ENCODE peak calls at places on chromosomes 12 and 14, in nine cellular contexts. One of them, this sample, is unnamed.

GRCh38 chr12:54042970-54043744 is 10.3 kb downstream of the HOXC5 start:
- DNase-seq in IMR-90: no peak
- DNase-seq in H1: no peak
- DNase-seq in kidney: no peak
- DNase-seq in cardiac muscle cell: no peak
- DNase-seq in pancreas: no peak
- DNase-seq in body of pancreas: no peak
- DNase-seq in breast epithelium: no peak
- DNase-seq in adrenal gland: no peak
- DNase-seq in this sample: no peak

GRCh38 chr14:96064866-96065265 is 25.7 kb downstream of the C14orf132 start:
- DNase-seq in breast epithelium: no peak
- DNase-seq in H1: no peak
- DNase-seq in adrenal gland: no peak
- DNase-seq in kidney: no peak
- DNase-seq in pancreas: no peak
- DNase-seq in IMR-90: no peak
- DNase-seq in body of pancreas: no peak
- DNase-seq in cardiac muscle cell: no peak
- DNase-seq in this sample: no peak

GRCh38 chr14:69982220-69982795 is 103.1 kb downstream of the SMOC1 start:
- DNase-seq in IMR-90: no peak
- DNase-seq in adrenal gland: peak; percentile 35
- DNase-seq in H1: no peak
- DNase-seq in breast epithelium: peak; percentile 57
- DNase-seq in kidney: no peak
- DNase-seq in cardiac muscle cell: no peak
- DNase-seq in body of pancreas: no peak
- DNase-seq in pancreas: no peak
- DNase-seq in this sample: no peak

GRCh38 chr14:80491131-80491530 is 279.8 kb upstream of the DIO2 start:
- DNase-seq in body of pancreas: no peak
- DNase-seq in breast epithelium: no peak
- DNase-seq in kidney: no peak
- DNase-seq in cardiac muscle cell: no peak
- DNase-seq in adrenal gland: no peak
- DNase-seq in pancreas: no peak
- DNase-seq in IMR-90: peak; percentile 65
- DNase-seq in H1: peak; percentile 2
- DNase-seq in this sample: no peak

GRCh38 chr12:129629901-129630300 is 273.9 kb downstream of the TMEM132D start:
- DNase-seq in pancreas: no peak
- DNase-seq in IMR-90: no peak
- DNase-seq in H1: no peak
- DNase-seq in breast epithelium: no peak
- DNase-seq in kidney: no peak
- DNase-seq in adrenal gland: no peak
- DNase-seq in cardiac muscle cell: no peak
- DNase-seq in body of pancreas: no peak
- DNase-seq in this sample: no peak

GRCh38 chr12:110934093-110934852 is 13.9 kb upstream of the MYL2 start:
- DNase-seq in cardiac muscle cell: no peak
- DNase-seq in body of pancreas: no peak
- DNase-seq in breast epithelium: peak; percentile 51
- DNase-seq in H1: no peak
- DNase-seq in IMR-90: no peak
- DNase-seq in adrenal gland: peak; percentile 67
- DNase-seq in kidney: no peak
- DNase-seq in pancreas: no peak
- DNase-seq in this sample: no peak

GRCh38 chr12:122820838-122821271 is 14.4 kb upstream of the HIP1R start:
- DNase-seq in pancreas: no peak
- DNase-seq in H1: no peak
- DNase-seq in cardiac muscle cell: no peak
- DNase-seq in breast epithelium: no peak
- DNase-seq in body of pancreas: no peak
- DNase-seq in adrenal gland: no peak
- DNase-seq in kidney: no peak
- DNase-seq in IMR-90: no peak
- DNase-seq in this sample: no peak

GRCh38 chr14:89757313-89757939 is 197.1 kb downstream of the EFCAB11 start:
- DNase-seq in H1: no peak
- DNase-seq in cardiac muscle cell: no peak
- DNase-seq in kidney: no peak
- DNase-seq in IMR-90: no peak
- DNase-seq in adrenal gland: no peak
- DNase-seq in breast epithelium: no peak
- DNase-seq in pancreas: no peak
- DNase-seq in body of pancreas: no peak
- DNase-seq in this sample: no peak

GRCh38 chr12:3534511-3534910 is 43.5 kb downstream of the PRMT8 start:
- DNase-seq in cardiac muscle cell: no peak
- DNase-seq in breast epithelium: no peak
- DNase-seq in adrenal gland: no peak
- DNase-seq in IMR-90: no peak
- DNase-seq in body of pancreas: no peak
- DNase-seq in H1: no peak
- DNase-seq in pancreas: no peak
- DNase-seq in kidney: no peak
- DNase-seq in this sample: no peak

GRCh38 chr14:100156776-100157175 is 2.7 kb downstream of the DEGS2 start:
- DNase-seq in cardiac muscle cell: no peak
- DNase-seq in IMR-90: no peak
- DNase-seq in breast epithelium: no peak
- DNase-seq in body of pancreas: no peak
- DNase-seq in pancreas: no peak
- DNase-seq in H1: no peak
- DNase-seq in kidney: peak; percentile 70
- DNase-seq in adrenal gland: no peak
- DNase-seq in this sample: no peak

GRCh38 chr12:4824415-4824814 is 85.3 kb upstream of the KCNA1 start:
- DNase-seq in body of pancreas: no peak
- DNase-seq in IMR-90: peak; percentile 74
- DNase-seq in adrenal gland: no peak
- DNase-seq in breast epithelium: no peak
- DNase-seq in cardiac muscle cell: no peak
- DNase-seq in pancreas: no peak
- DNase-seq in kidney: no peak
- DNase-seq in H1: no peak
- DNase-seq in this sample: no peak

GRCh38 chr12:15550778-15551177 is 228.5 kb downstream of the PTPRO start:
- DNase-seq in IMR-90: no peak
- DNase-seq in kidney: no peak
- DNase-seq in breast epithelium: no peak
- DNase-seq in pancreas: no peak
- DNase-seq in cardiac muscle cell: no peak
- DNase-seq in adrenal gland: no peak
- DNase-seq in H1: no peak
- DNase-seq in body of pancreas: no peak
- DNase-seq in this sample: no peak

GRCh38 chr12:50922820-50923219 is 29.5 kb upstream of the HIGD1C start:
- DNase-seq in IMR-90: peak; percentile 13
- DNase-seq in adrenal gland: no peak
- DNase-seq in breast epithelium: no peak
- DNase-seq in kidney: no peak
- DNase-seq in H1: no peak
- DNase-seq in pancreas: no peak
- DNase-seq in cardiac muscle cell: no peak
- DNase-seq in body of pancreas: no peak
- DNase-seq in this sample: no peak

DNA sequence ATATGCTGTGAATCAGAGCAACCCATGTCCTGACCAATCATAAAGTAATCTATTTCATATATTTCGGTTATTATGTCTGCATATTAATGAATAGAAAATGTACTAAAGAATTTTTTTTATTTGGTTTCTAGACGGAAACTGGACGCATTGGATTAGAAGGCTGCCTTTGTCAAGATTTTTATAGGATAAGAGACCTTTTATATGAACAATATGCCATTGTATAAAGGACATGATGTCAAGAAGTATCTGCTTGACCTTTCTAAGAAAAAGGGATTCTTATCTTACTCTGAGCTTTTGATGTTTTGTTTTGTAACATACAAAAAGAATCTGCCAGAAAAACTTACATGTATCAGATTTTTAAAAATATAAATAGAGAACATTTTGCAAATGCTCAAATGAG is 39.8 kb downstream of the CPSF2 start:
- DNase-seq in H1: no peak
- DNase-seq in breast epithelium: no peak
- DNase-seq in kidney: no peak
- DNase-seq in pancreas: no peak
- DNase-seq in body of pancreas: no peak
- DNase-seq in adrenal gland: no peak
- DNase-seq in cardiac muscle cell: no peak
- DNase-seq in IMR-90: no peak
- DNase-seq in this sample: no peak
- H3K36me3 ChIP-seq in H1: peaks cover 18% of the 10 kb centered on the region
- H3K36me3 ChIP-seq in breast epithelium: peaks cover 9% of the 10 kb centered on the region
- H3K36me3 ChIP-seq in kidney: peaks cover 24% of the 10 kb centered on the region
- H3K36me3 ChIP-seq in pancreas: peaks cover 67% of the 10 kb centered on the region
- H3K36me3 ChIP-seq in body of pancreas: peaks cover 8% of the 10 kb centered on the region
- H3K36me3 ChIP-seq in adrenal gland: no peaks in the 10 kb centered on the region
- H3K36me3 ChIP-seq in cardiac muscle cell: peaks cover 67% of the 10 kb centered on the region
- H3K36me3 ChIP-seq in IMR-90: peaks cover 30% of the 10 kb centered on the region
- H3K36me3 ChIP-seq in this sample: peaks cover 28% of the 10 kb centered on the region

DNA sequence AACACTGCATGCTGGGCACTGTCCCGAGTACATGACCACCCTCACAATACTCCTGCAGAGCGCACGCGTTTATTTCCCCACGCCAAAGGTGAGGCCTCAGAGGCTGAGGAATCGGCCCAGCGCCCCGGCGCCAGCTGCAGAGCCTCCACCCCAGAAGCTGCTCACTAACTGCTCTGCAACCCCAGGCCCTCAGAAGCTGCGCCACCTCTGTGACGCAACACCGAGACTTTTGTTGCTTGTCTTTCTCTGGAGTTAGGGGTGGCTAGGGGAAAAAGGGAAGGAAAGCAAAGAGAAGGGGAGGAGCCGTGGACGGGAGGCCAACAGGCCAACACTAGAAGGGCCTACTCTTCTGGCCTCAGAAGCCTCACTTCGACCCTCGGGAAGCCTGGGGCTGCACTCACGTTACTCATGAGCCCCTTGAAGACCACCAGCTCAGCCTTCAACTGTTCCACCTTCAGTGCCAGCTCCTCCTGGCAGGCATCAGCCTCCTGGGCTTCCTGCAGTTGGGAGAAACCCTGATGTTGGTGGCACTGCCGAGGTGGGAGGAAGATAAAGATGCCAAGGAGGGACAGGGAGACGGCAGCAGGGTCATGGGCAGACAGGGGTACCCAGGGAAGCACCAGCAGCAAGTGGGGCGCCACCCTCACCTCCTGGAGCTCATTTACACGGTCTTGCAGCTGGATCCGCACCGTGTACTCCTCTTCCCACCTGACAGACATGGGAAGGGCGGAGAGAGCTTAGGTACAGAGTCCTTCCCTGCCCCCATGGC is 5.4 kb downstream of the IFFO1 start:
- DNase-seq in adrenal gland: peak; percentile 47
- DNase-seq in pancreas: no peak
- DNase-seq in breast epithelium: no peak
- DNase-seq in kidney: no peak
- DNase-seq in body of pancreas: no peak
- DNase-seq in cardiac muscle cell: no peak
- DNase-seq in H1: no peak
- DNase-seq in IMR-90: no peak
- DNase-seq in this sample: no peak
- H3K4me1 ChIP-seq in adrenal gland: peaks cover 48% of the 10 kb centered on the region
- H3K4me1 ChIP-seq in pancreas: no peaks in the 10 kb centered on the region
- H3K4me1 ChIP-seq in breast epithelium: peaks cover 22% of the 10 kb centered on the region
- H3K4me1 ChIP-seq in kidney: peaks cover 15% of the 10 kb centered on the region
- H3K4me1 ChIP-seq in body of pancreas: peaks cover 27% of the 10 kb centered on the region
- H3K4me1 ChIP-seq in cardiac muscle cell: peaks cover 34% of the 10 kb centered on the region
- H3K4me1 ChIP-seq in H1: peaks cover 10% of the 10 kb centered on the region
- H3K4me1 ChIP-seq in IMR-90: peaks cover 54% of the 10 kb centered on the region
- H3K4me1 ChIP-seq in this sample: peaks cover 14% of the 10 kb centered on the region

GRCh38 chr12:62003217-62003616 is 257.0 kb upstream of the USP15 start:
- DNase-seq in cardiac muscle cell: no peak
- DNase-seq in pancreas: no peak
- DNase-seq in breast epithelium: no peak
- DNase-seq in body of pancreas: no peak
- DNase-seq in IMR-90: no peak
- DNase-seq in H1: no peak
- DNase-seq in adrenal gland: no peak
- DNase-seq in kidney: no peak
- DNase-seq in this sample: no peak

GRCh38 chr12:61996717-61997116 is 263.5 kb upstream of the USP15 start:
- DNase-seq in pancreas: no peak
- DNase-seq in kidney: no peak
- DNase-seq in body of pancreas: no peak
- DNase-seq in cardiac muscle cell: no peak
- DNase-seq in adrenal gland: no peak
- DNase-seq in breast epithelium: no peak
- DNase-seq in H1: no peak
- DNase-seq in IMR-90: no peak
- DNase-seq in this sample: no peak

GRCh38 chr12:62006076-62006732 is 254.0 kb upstream of the USP15 start:
- DNase-seq in breast epithelium: no peak
- DNase-seq in H1: no peak
- DNase-seq in body of pancreas: peak; percentile 15
- DNase-seq in IMR-90: peak; percentile 36
- DNase-seq in pancreas: no peak
- DNase-seq in cardiac muscle cell: peak; percentile 45
- DNase-seq in kidney: no peak
- DNase-seq in adrenal gland: peak; percentile 30
- DNase-seq in this sample: no peak

GRCh38 chr12:62005615-62006014 is 254.6 kb upstream of the USP15 start:
- DNase-seq in adrenal gland: no peak
- DNase-seq in body of pancreas: no peak
- DNase-seq in breast epithelium: no peak
- DNase-seq in kidney: no peak
- DNase-seq in IMR-90: no peak
- DNase-seq in pancreas: no peak
- DNase-seq in H1: no peak
- DNase-seq in cardiac muscle cell: no peak
- DNase-seq in this sample: no peak

GRCh38 chr12:62001424-62001823 is 258.8 kb upstream of the USP15 start:
- DNase-seq in breast epithelium: no peak
- DNase-seq in body of pancreas: no peak
- DNase-seq in IMR-90: no peak
- DNase-seq in adrenal gland: no peak
- DNase-seq in kidney: peak; percentile 7
- DNase-seq in cardiac muscle cell: no peak
- DNase-seq in pancreas: no peak
- DNase-seq in H1: no peak
- DNase-seq in this sample: no peak
- H3K36me3 ChIP-seq in breast epithelium: no peaks in the 10 kb centered on the region
- H3K36me3 ChIP-seq in body of pancreas: no peaks in the 10 kb centered on the region
- H3K36me3 ChIP-seq in IMR-90: no peaks in the 10 kb centered on the region
- H3K36me3 ChIP-seq in adrenal gland: no peaks in the 10 kb centered on the region
- H3K36me3 ChIP-seq in kidney: no peaks in the 10 kb centered on the region
- H3K36me3 ChIP-seq in cardiac muscle cell: no peaks in the 10 kb centered on the region
- H3K36me3 ChIP-seq in pancreas: no peaks in the 10 kb centered on the region
- H3K36me3 ChIP-seq in H1: no peaks in the 10 kb centered on the region
- H3K36me3 ChIP-seq in this sample: no peaks in the 10 kb centered on the region

DNA sequence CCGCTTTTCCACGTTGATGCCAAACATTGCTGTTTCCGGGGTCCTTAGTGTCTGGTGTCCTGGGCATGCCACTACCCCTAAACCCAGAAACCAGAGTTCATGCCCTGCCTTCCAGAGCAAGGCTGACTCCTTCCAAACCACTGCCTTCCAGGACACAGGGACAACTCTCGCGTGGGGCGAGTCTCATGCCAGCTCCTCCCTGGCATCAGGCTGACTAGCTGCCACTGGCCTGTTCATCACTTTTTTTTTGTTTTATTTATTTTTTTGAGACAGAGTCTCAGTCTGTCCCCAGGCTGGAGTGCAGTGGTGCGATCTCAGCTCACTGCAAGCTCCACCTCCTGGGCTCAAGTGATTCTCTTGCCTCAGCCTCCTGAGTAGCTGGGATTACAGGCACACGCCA is 4.8 kb downstream of the SETD1B start:
- DNase-seq in body of pancreas: no peak
- DNase-seq in cardiac muscle cell: no peak
- DNase-seq in adrenal gland: no peak
- DNase-seq in breast epithelium: no peak
- DNase-seq in IMR-90: no peak
- DNase-seq in pancreas: peak; percentile 6
- DNase-seq in H1: no peak
- DNase-seq in kidney: no peak
- DNase-seq in this sample: no peak
- H3K4me1 ChIP-seq in body of pancreas: peaks cover 64% of the 10 kb centered on the region
- H3K4me1 ChIP-seq in cardiac muscle cell: peaks cover 26% of the 10 kb centered on the region
- H3K4me1 ChIP-seq in adrenal gland: peaks cover 43% of the 10 kb centered on the region
- H3K4me1 ChIP-seq in breast epithelium: peaks cover 9% of the 10 kb centered on the region
- H3K4me1 ChIP-seq in IMR-90: peaks cover 21% of the 10 kb centered on the region
- H3K4me1 ChIP-seq in pancreas: no peaks in the 10 kb centered on the region
- H3K4me1 ChIP-seq in H1: peaks cover 37% of the 10 kb centered on the region
- H3K4me1 ChIP-seq in kidney: peaks cover 17% of the 10 kb centered on the region
- H3K4me1 ChIP-seq in this sample: peaks cover 5% of the 10 kb centered on the region

This sample was measured in lung.